ENCODE peak calls at places on chromosomes 3 and 15, in five cellular contexts. Z is dorsolateral prefrontal cortex, J is GM10248, Q is SK-MEL-5, H is BJ. W is an unnamed sample.

GRCh38 chr15:35743320-35743719 is 197.4 kb upstream of the DPH6 start:
- DNase-seq in J (no peak), H (no peak), Z (no peak), Q (no peak), W (no peak)

GRCh38 chr15:70164156-70164900 is 66.6 kb upstream of the TLE3 start:
- DNase-seq in Q (no peak), H (no peak), J (no peak), Z (no peak), W (no peak)

GRCh38 chr15:79025802-79026201 is 64.8 kb downstream of the RASGRF1 start:
- DNase-seq in Q (no peak), H (no peak), Z (no peak), J (no peak), W (no peak)

GRCh38 chr15:25572201-25572600 is 133.4 kb upstream of the UBE3A start:
- DNase-seq in Q (no peak), H (no peak), J (no peak), Z (no peak), W (no peak)

GRCh38 chr3:145704020-145704419 is 457.0 kb downstream of the PLOD2 start:
- DNase-seq in Q (no peak), H (no peak), J (no peak), Z (no peak), W (no peak)

GRCh38 chr3:156673732-156674045 is 701 bp upstream of the TIPARP start:
- DNase-seq in H (no peak), Q (no peak), J (no peak), Z (no peak), W (no peak)

GRCh38 chr3:100334340-100335136 is at the start of gene NIT2:
- DNase-seq in Z (peak; percentile 70), Q (peak; percentile 82), J (peak; percentile 94), H (peak; percentile 23), W (peak; percentile 66)

GRCh38 chr15:74275957-74276356 is 39.8 kb downstream of the CCDC33 start:
- DNase-seq in J (no peak), Q (peak; percentile 44), H (no peak), Z (no peak), W (no peak)

GRCh38 chr3:122719273-122719921 is 38.8 kb downstream of the PARP14 start:
- DNase-seq in J (no peak), H (no peak), Z (no peak), Q (no peak), W (no peak)

GRCh38 chr3:13425692-13426091 is 5.6 kb upstream of the NUP210 start:
- DNase-seq in Z (no peak), H (no peak), Q (no peak), J (no peak), W (no peak)

GRCh38 chr3:104437131-104437750 is 929.5 kb upstream of the ALCAM start:
- DNase-seq in H (no peak), Z (no peak), J (no peak), Q (peak; percentile 28), W (no peak)

GRCh38 chr15:74202461-74203401 is at the start of gene STRA6:
- DNase-seq in J (no peak), Z (no peak), Q (no peak), H (no peak), W (no peak)

GRCh38 chr3:46537789-46538188 is 28.3 kb downstream of the LRRC2 start:
- DNase-seq in Q (no peak), Z (no peak), H (no peak), J (no peak), W (no peak)

GRCh38 chr3:170440346-170440745 is 21.7 kb downstream of the CLDN11 start:
- DNase-seq in Z (no peak), Q (no peak), J (no peak), H (no peak), W (no peak)

GRCh38 chr3:191066669-191067068 is 132.4 kb upstream of the OSTN start:
- DNase-seq in H (peak; percentile 19), Z (no peak), Q (no peak), J (no peak), W (no peak)

GRCh38 chr3:171566803-171567422 is 106.7 kb upstream of the TNIK start:
- DNase-seq in Q (peak; percentile 69), Z (no peak), J (peak; percentile 56), H (no peak), W (peak; percentile 17)

GRCh38 chr3:29914861-29915524 is 634.1 kb downstream of the RBMS3 start:
- DNase-seq in J (no peak), H (no peak), Q (no peak), Z (no peak), W (no peak)

GRCh38 chr3:280691-281090 is 84.1 kb downstream of the CHL1 start:
- DNase-seq in Q (no peak), H (no peak), J (no peak), Z (no peak), W (no peak)

GRCh38 chr3:170809975-170810357 is 60.0 kb downstream of the RPL22L1 start:
- DNase-seq in Q (no peak), J (no peak), H (peak; percentile 65), Z (no peak), W (no peak)

GRCh38 chr15:34850121-34850520 is 54.8 kb upstream of the ACTC1 start:
- DNase-seq in Q (no peak), J (no peak), H (no peak), Z (no peak), W (no peak)

GRCh38 chr3:188683032-188683491 is 488.7 kb upstream of the TPRG1 start:
- DNase-seq in Q (no peak), J (no peak), Z (no peak), H (peak; percentile 60), W (no peak)

GRCh38 chr3:150544726-150545125 is 1.6 kb downstream of the SERP1 start:
- DNase-seq in Q (no peak), H (no peak), Z (no peak), J (no peak), W (no peak)

GRCh38 chr3:42557849-42558248 is 23.9 kb downstream of the SEC22C start:
- DNase-seq in Q (peak; percentile 44), Z (no peak), H (no peak), J (no peak), W (peak; percentile 49)

GRCh38 chr15:84586641-84587160 is 14.1 kb upstream of the ZSCAN2 start:
- DNase-seq in Q (no peak), H (no peak), Z (no peak), J (no peak), W (no peak)

GRCh38 chr3:151452346-151452745 is 8.5 kb downstream of the IGSF10 start:
- DNase-seq in Q (no peak), Z (no peak), H (no peak), J (no peak), W (no peak)

GRCh38 chr3:146371902-146372301 is 97.5 kb downstream of the PLSCR2 start:
- DNase-seq in Q (no peak), J (no peak), H (no peak), Z (no peak), W (no peak)

GRCh38 chr3:47265725-47266480 is 16.7 kb downstream of the KIF9 start:
- DNase-seq in J (no peak), Z (no peak), Q (no peak), H (no peak), W (no peak)

GRCh38 chr15:80163217-80163616 is 10.4 kb downstream of the FAH start:
- DNase-seq in Z (no peak), J (no peak), H (no peak), Q (no peak), W (no peak)

GRCh38 chr3:8001712-8002111 is 499.9 kb upstream of the LMCD1 start:
- DNase-seq in H (no peak), Q (no peak), J (no peak), Z (no peak), W (no peak)

GRCh38 chr15:64782751-64783150 is 7.4 kb upstream of the RBPMS2 start:
- DNase-seq in Q (no peak), H (no peak), J (no peak), Z (no peak), W (no peak)

GRCh38 chr3:59254433-59254832 is 204.6 kb upstream of the CFAP20DC start:
- DNase-seq in Q (no peak), H (no peak), J (no peak), Z (no peak), W (no peak)

GRCh38 chr3:74124716-74125115 is 489.7 kb downstream of the CNTN3 start:
- DNase-seq in Q (no peak), J (no peak), Z (no peak), H (no peak), W (no peak)

GRCh38 chr3:126915015-126915414 is 67.9 kb upstream of the PLXNA1 start:
- DNase-seq in J (no peak), H (no peak), Z (no peak), Q (no peak), W (no peak)

GRCh38 chr15:55917881-55918296 is 75.5 kb downstream of the NEDD4 start:
- DNase-seq in Z (no peak), H (peak; percentile 70), Q (peak; percentile 91), J (no peak), W (no peak)

GRCh38 chr15:66842710-66843441 is 140.8 kb downstream of the SMAD6 start:
- DNase-seq in Q (no peak), H (no peak), J (no peak), Z (peak; percentile 17), W (no peak)

GRCh38 chr3:127799476-127800222 is 22.7 kb downstream of the MGLL start:
- DNase-seq in H (peak; percentile 74), J (no peak), Z (no peak), Q (no peak), W (no peak)